ENCODE peak calls at places on chromosomes 5 and 9, in nine cellular contexts. W, E, T, J, R, L, Z, M and V are unnamed samples.

GRCh38 chr9:20508242-20508641 is 114.1 kb downstream of the MLLT3 start:
- DNase-seq in Z (no peak), T (no peak), E (no peak), J (no peak), L (no peak), W (no peak), R (no peak), M (no peak), V (no peak)

GRCh38 chr5:103469288-103470065 is 93.1 kb downstream of the NUDT12 start:
- DNase-seq in R (no peak), E (no peak), J (no peak), W (no peak), M (no peak), T (no peak), L (no peak), Z (no peak), V (no peak)

GRCh38 chr5:95803271-95804148 is 19.0 kb downstream of the GLRX start:
- DNase-seq in T (no peak), L (no peak), M (no peak), E (no peak), W (no peak), R (no peak), Z (no peak), J (no peak), V (no peak)

GRCh38 chr5:61993446-61994017 is 312.5 kb upstream of the KIF2A start:
- DNase-seq in T (no peak), W (no peak), R (no peak), J (no peak), E (no peak), M (no peak), L (no peak), Z (no peak), V (no peak)

GRCh38 chr9:89313842-89314241 is 2.8 kb downstream of the CKS2 start:
- DNase-seq in T (no peak), L (no peak), W (no peak), M (no peak), E (no peak), Z (no peak), J (no peak), R (no peak), V (no peak)

GRCh38 chr9:76390656-76391055 is 3.6 kb downstream of the RFK start:
- DNase-seq in W (no peak), J (no peak), E (no peak), R (no peak), L (no peak), T (no peak), M (no peak), Z (no peak), V (no peak)

GRCh38 chr9:61673247-61673646 is 483.4 kb downstream of the SPATA31A7 start:
- DNase-seq in T (no peak), J (no peak), M (no peak), W (no peak), Z (no peak), L (no peak), R (no peak), E (no peak), V (peak; percentile 62)

GRCh38 chr5:171365351-171365750 is 22.3 kb upstream of the NPM1 start:
- DNase-seq in W (no peak), J (no peak), E (no peak), Z (no peak), M (no peak), L (no peak), T (no peak), R (no peak), V (no peak)

GRCh38 chr5:94562327-94562971 is 56.0 kb downstream of the KIAA0825 start:
- DNase-seq in R (no peak), T (no peak), L (no peak), Z (no peak), M (no peak), J (no peak), E (no peak), W (no peak), V (no peak)

GRCh38 chr5:151424892-151425523 is 22.4 kb upstream of the SLC36A1 start:
- DNase-seq in Z (no peak), T (no peak), L (no peak), E (no peak), W (no peak), J (no peak), R (no peak), M (no peak), V (no peak)